ENCODE peak calls at places on chromosomes 12 and 14, in four cellular contexts. G, H, M and T are unnamed samples.

GRCh38 chr12:26948309-26948708 is 10.0 kb downstream of the FGFR1OP2 start:
- DNase-seq in M (no peak), G (no peak), H (no peak), T (no peak)

GRCh38 chr12:67649165-67650126 is 901 bp downstream of the DYRK2 start:
- DNase-seq in G (peak), H (peak), M (no peak), T (peak)

GRCh38 chr14:96424104-96424989 is 32.4 kb downstream of the AK7 start:
- DNase-seq in H (peak), M (no peak), G (peak), T (peak)

GRCh38 chr14:50947446-50947845 is 3.2 kb upstream of the PYGL start:
- DNase-seq in G (no peak), M (no peak), H (no peak), T (no peak)

GRCh38 chr14:56874375-56874774 is 64.1 kb upstream of the OTX2 start:
- DNase-seq in G (peak), H (peak), M (no peak), T (no peak)

GRCh38 chr12:83121886-83122622 is 435.3 kb downstream of the TMTC2 start:
- DNase-seq in H (no peak), M (no peak), G (no peak), T (no peak)

GRCh38 chr12:50174971-50175715 is 8.0 kb upstream of the CERS5 start:
- DNase-seq in G (peak), M (no peak), H (peak), T (no peak)

GRCh38 chr14:68335312-68335711 is 457.6 kb downstream of the ZFP36L1 start:
- DNase-seq in H (no peak), G (no peak), M (no peak), T (no peak)

GRCh38 chr12:70052476-70052875 is 190.8 kb upstream of the CNOT2 start:
- DNase-seq in H (no peak), G (no peak), M (no peak), T (no peak)

GRCh38 chr12:101759396-101760047 is 20.3 kb upstream of the SYCP3 start:
- DNase-seq in M (no peak), H (peak), G (peak), T (no peak)

GRCh38 chr14:44497148-44497547 is 9.9 kb downstream of the FSCB start:
- DNase-seq in G (no peak), H (no peak), M (no peak), T (no peak)

GRCh38 chr14:86057018-86057667 is 527.2 kb downstream of the FLRT2 start:
- DNase-seq in G (no peak), H (peak), M (no peak), T (no peak)